ENCODE peak calls at places on chromosomes 2 and 18, in five cellular contexts. M is IMR-90, W is endothelial cell of umbilical vein, Y is OCI-LY7, I is mammary epithelial cell. G is an unnamed sample.

GRCh38 chr2:85112906-85113625 is 20.1 kb upstream of the TCF7L1 start:
- DNase-seq in I (peak; percentile 77), Y (no peak), W (no peak), M (peak; percentile 55), G (no peak)

GRCh38 chr2:66849128-66849527 is 414.2 kb downstream of the MEIS1 start:
- DNase-seq in Y (no peak), W (no peak), M (no peak), I (no peak), G (no peak)

GRCh38 chr2:42974303-42974696 is 181.9 kb upstream of the HAAO start:
- DNase-seq in M (no peak), Y (no peak), W (no peak), I (no peak), G (no peak)

GRCh38 chr2:54208364-54209240 is 47.4 kb downstream of the TSPYL6 start:
- DNase-seq in W (peak; percentile 29), Y (no peak), M (peak; percentile 71), I (no peak), G (no peak)

GRCh38 chr2:170298861-170299429 is 121.0 kb downstream of the MYO3B start:
- DNase-seq in M (no peak), Y (no peak), W (no peak), I (no peak), G (no peak)

GRCh38 chr2:24359129-24359528 is 1.2 kb downstream of the ITSN2 start:
- DNase-seq in I (peak; percentile 37), Y (no peak), W (peak; percentile 44), M (no peak), G (peak; percentile 50)

GRCh38 chr2:28766070-28766469 is 14.4 kb downstream of the PPP1CB start:
- DNase-seq in Y (no peak), M (no peak), W (no peak), I (no peak), G (no peak)

GRCh38 chr2:28681216-28681981 is 70.2 kb upstream of the PPP1CB start:
- DNase-seq in W (peak; percentile 71), I (peak; percentile 82), Y (peak; percentile 3), M (peak; percentile 81), G (no peak)

GRCh38 chr2:15149063-15149462 is 412.1 kb downstream of the NBAS start:
- DNase-seq in W (no peak), M (no peak), Y (no peak), I (no peak), G (no peak)

GRCh38 chr18:37207343-37207742 is 358.3 kb downstream of the CELF4 start:
- DNase-seq in W (no peak), I (no peak), M (no peak), Y (no peak), G (no peak)

GRCh38 chr2:98727758-98728718 is 2.9 kb downstream of the MGAT4A start:
- DNase-seq in Y (no peak), M (no peak), I (no peak), W (peak; percentile 30), G (no peak)

GRCh38 chr18:32366586-32367538 is 103.8 kb downstream of the GAREM1 start:
- DNase-seq in W (no peak), Y (no peak), I (peak; percentile 24), M (no peak), G (no peak)

GRCh38 chr2:1501991-1502390 is 88.7 kb downstream of the TPO start:
- DNase-seq in Y (no peak), M (no peak), I (no peak), W (no peak), G (no peak)

GRCh38 chr2:120661551-120661950 is 74.1 kb upstream of the GLI2 start:
- DNase-seq in W (no peak), M (no peak), Y (no peak), I (no peak), G (no peak)

GRCh38 chr2:191115391-191115790 is 35.4 kb downstream of the STAT4 start:
- DNase-seq in I (peak; percentile 96), M (peak; percentile 18), Y (no peak), W (no peak), G (no peak)

GRCh38 chr2:231130657-231131056 is 5.8 kb upstream of the HTR2B start:
- DNase-seq in M (no peak), I (no peak), W (no peak), Y (no peak), G (no peak)

GRCh38 chr2:71113843-71114242 is 16.2 kb downstream of the MCEE start:
- DNase-seq in Y (no peak), M (no peak), W (no peak), I (no peak), G (no peak)

GRCh38 chr2:56483081-56483480 is 299.3 kb downstream of the CCDC85A start:
- DNase-seq in I (no peak), Y (no peak), W (no peak), M (no peak), G (no peak)

GRCh38 chr18:74496508-74497307 is 545 bp downstream of the CNDP2 start:
- DNase-seq in Y (peak; percentile 17), W (no peak), M (peak; percentile 42), I (no peak), G (peak; percentile 56)

GRCh38 chr18:61414116-61414515 is 80.9 kb downstream of the CDH20 start:
- DNase-seq in M (no peak), Y (no peak), I (no peak), W (no peak), G (no peak)

GRCh38 chr2:22998368-22998767 is 386.6 kb upstream of the KLHL29 start:
- DNase-seq in M (no peak), W (no peak), Y (no peak), I (no peak), G (no peak)

GRCh38 chr2:75562513-75562864 is 1.8 kb upstream of the EVA1A start:
- DNase-seq in I (no peak), W (peak; percentile 31), M (peak; percentile 33), Y (no peak), G (no peak)

GRCh38 chr2:217935245-217935879 is 67.4 kb downstream of the TNS1 start:
- DNase-seq in W (no peak), M (peak; percentile 75), Y (no peak), I (no peak), G (no peak)

GRCh38 chr2:121104721-121105141 is 180.3 kb downstream of the TFCP2L1 start:
- DNase-seq in I (peak; percentile 43), W (no peak), Y (no peak), M (peak; percentile 13), G (no peak)

GRCh38 chr2:163119964-163120363 is 281.4 kb upstream of the KCNH7 start:
- DNase-seq in M (no peak), W (no peak), I (no peak), Y (no peak), G (no peak)

DNA sequence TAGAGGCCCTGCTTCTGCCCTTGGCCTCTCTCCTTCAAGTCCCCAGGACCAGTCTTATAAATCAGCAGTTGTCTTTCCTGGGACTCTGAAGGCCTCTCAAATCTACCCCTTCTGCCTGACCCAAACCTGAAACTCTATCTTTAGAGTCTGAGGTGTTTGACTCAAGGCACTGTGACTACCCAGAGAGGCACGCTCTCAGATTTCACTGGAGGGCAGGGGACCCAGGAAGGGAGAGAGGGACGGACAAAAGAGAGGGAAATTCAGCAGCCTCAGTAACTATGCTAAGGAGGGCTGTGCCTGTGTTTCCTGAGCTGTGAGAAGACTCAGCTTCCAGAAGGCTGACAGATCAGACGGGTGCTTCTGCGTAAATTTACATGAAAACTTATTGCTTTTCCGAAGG is 217.8 kb downstream of the HAUS1 start:
- DNase-seq in M (no peak), W (no peak), Y (no peak), I (peak; percentile 5), G (peak; percentile 83)
- H3K4me2 ChIP-seq in M (no peak overlapping the region), W (no peak overlapping the region), Y (no peak overlapping the region), I (peak overlapping the region; percentile 43), G (peak overlapping the region; percentile 87)

DNA sequence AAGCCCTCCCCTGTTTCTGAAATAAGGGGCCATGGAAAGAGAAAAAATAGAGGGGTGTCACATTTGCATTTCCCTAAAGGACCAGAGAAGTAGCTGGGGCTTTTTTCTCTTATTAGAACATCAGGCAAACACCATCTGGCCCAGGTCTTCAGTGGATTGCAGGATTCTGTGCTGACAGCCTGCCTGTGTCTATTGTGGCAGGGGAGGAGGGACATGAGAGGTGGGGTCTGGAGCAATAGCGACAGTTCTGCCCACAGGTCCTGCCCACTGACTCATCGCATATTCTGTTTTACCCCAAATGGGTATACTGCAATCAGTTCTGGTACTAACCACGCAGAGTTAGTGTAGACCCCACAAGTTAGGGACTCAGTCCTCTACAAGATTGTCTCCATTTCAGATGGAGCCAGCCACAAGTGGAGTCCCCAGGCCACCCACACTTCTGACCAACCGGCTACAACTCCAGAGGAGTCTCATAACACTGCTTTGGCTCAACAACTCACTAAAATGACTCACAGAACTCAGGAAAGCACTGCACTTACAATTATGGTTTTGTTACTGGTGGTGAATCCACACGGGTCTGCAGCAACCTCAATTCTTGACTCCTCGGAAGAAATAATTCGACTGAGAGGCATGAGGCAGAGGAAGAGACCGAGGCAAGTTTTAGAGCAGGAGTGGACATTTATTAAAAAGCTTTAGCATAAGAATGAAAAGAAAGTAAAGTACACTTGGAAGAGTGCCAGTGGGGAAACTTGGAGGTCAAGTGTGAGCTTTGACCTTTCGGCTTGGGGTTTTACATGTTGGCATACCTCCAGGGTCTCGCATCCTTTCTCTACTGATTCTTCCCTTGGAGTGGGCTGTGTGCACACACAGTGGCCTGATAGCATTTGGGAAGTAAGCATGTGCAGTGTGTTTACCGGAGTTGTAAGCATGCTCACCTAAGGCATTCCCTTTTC is 146.4 kb upstream of the SPATS2L start:
- DNase-seq in W (no peak), Y (no peak), I (peak; percentile 54), M (peak; percentile 53), G (no peak)
- H2AFZ ChIP-seq in W (no peak overlapping the region), Y (no peak overlapping the region), I (no peak overlapping the region), M (peak overlapping the region; percentile 54), G (no peak overlapping the region)

GRCh38 chr2:112985090-112985489 is 7.3 kb downstream of the IL36G start:
- DNase-seq in M (no peak), W (no peak), Y (no peak), I (no peak), G (no peak)

GRCh38 chr2:112977559-112978056 is at the start of gene IL36G:
- DNase-seq in Y (no peak), I (peak; percentile 87), W (no peak), M (no peak), G (no peak)

GRCh38 chr2:112980537-112980936 is 2.7 kb downstream of the IL36G start:
- DNase-seq in Y (no peak), I (no peak), M (no peak), W (no peak), G (no peak)

GRCh38 chr2:112979731-112980130 is 1.9 kb downstream of the IL36G start:
- DNase-seq in I (no peak), M (no peak), W (no peak), Y (no peak), G (no peak)
- H3K4me2 ChIP-seq in I (no peak overlapping the region), M (no peak overlapping the region), W (no peak overlapping the region), Y (no peak overlapping the region), G (no peak overlapping the region)

DNA sequence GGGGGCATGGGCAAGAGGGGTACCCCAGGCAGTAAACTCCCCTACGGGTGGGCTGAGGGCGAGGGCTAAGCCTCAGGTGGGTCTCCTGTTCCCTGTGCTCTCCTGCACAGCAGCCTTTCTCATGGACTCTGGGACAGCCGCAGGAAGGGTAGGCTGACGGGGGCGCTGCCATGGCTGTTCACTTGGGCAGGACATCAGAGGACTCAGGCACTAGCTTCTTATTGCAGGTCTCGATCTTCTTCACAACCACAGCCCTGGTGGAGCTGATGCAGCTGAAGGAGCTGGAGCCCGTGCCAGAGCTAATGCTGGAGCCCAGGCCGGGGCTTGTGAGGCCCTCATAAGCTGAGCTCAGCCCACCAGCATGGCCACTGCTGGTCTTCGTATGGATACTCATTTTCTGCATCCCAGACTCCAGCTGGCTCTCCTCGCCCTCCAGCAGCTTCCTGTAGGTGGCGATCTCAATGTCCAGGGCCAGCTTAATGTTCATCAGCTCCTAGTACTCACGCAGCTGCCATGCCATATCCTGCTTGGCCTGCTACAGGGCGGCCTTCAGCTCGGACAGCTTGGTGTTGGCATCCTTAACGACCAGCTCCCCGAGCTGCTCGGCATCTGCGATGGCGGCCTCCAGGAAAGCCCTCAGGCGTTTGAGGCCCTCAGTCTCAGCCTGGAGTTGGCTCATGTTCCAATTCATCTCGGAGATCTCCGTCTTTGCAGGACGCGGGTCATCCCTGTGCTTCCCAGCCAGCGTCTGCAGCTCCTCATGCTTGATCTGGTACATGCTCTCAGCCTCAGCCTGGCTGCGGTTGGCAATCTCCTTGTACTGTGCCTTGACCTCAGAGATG is 359.8 kb upstream of the SETBP1 start:
- DNase-seq in Y (no peak), M (no peak), I (no peak), W (no peak), G (no peak)
- H2AFZ ChIP-seq in Y (no peak overlapping the region), M (no peak overlapping the region), I (no peak overlapping the region), W (no peak overlapping the region), G (no peak overlapping the region)

G was measured in PC-9.